ENCODE peak calls at places on chromosome 3, in ten cellular contexts. L is retinal pigment epithelial cell, X is heart left ventricle, U is upper lobe of left lung, M is mesothelial cell of epicardium, I is H9, J is transverse colon, C is right lobe of liver, Y is RWPE1, N is DND-41. G is an unnamed sample.

GRCh38 chr3:123799544-123800351 is 84.4 kb downstream of the MYLK start:
- DNase-seq in L (peak), X (no peak), U (no peak), M (no peak), I (no peak), J (peak), C (peak), Y (peak), N (no peak), G (no peak)

GRCh38 chr3:115245899-115246298 is 98.8 kb upstream of the ZBTB20 start:
- DNase-seq in L (no peak), X (no peak), U (no peak), M (no peak), I (no peak), J (no peak), C (no peak), Y (no peak), N (no peak), G (no peak)

GRCh38 chr3:128376516-128376915 is 90.2 kb downstream of the DNAJB8 start:
- DNase-seq in L (no peak), X (no peak), U (no peak), M (no peak), I (no peak), J (no peak), C (no peak), Y (no peak), N (no peak), G (no peak)

GRCh38 chr3:135197246-135197645 is 402.2 kb downstream of the EPHB1 start:
- DNase-seq in L (no peak), X (no peak), U (no peak), M (no peak), I (no peak), J (no peak), C (no peak), Y (no peak), N (no peak), G (no peak)

GRCh38 chr3:194824100-194824499 is 138.4 kb downstream of the FAM43A start:
- DNase-seq in L (no peak), X (no peak), U (no peak), M (no peak), I (no peak), J (no peak), C (no peak), Y (peak), N (no peak), G (no peak)

GRCh38 chr3:171749128-171749527 is 61.2 kb downstream of the PLD1 start:
- DNase-seq in L (no peak), X (no peak), U (no peak), M (no peak), I (no peak), J (no peak), C (no peak), Y (no peak), N (no peak), G (no peak)

GRCh38 chr3:179652467-179653105 is at the start of gene USP13:
- DNase-seq in L (no peak), X (peak), U (peak), M (peak), I (peak), J (peak), C (peak), Y (peak), N (peak), G (peak)

GRCh38 chr3:17039579-17039978 is 154.8 kb downstream of the PLCL2 start:
- DNase-seq in L (no peak), X (no peak), U (no peak), M (no peak), I (no peak), J (no peak), C (no peak), Y (peak), N (no peak), G (no peak)

GRCh38 chr3:35946857-35947514 is 307.7 kb downstream of the ARPP21 start:
- DNase-seq in L (no peak), X (no peak), U (no peak), M (no peak), I (no peak), J (peak), C (no peak), Y (no peak), N (no peak), G (no peak)

GRCh38 chr3:74067296-74067695 is 442.6 kb upstream of the PDZRN3 start:
- DNase-seq in L (no peak), X (no peak), U (no peak), M (no peak), I (no peak), J (no peak), C (peak), Y (no peak), N (no peak), G (no peak)

GRCh38 chr3:41907330-41908073 is 54.4 kb downstream of the ULK4 start:
- DNase-seq in L (no peak), X (no peak), U (no peak), M (no peak), I (no peak), J (no peak), C (no peak), Y (no peak), N (no peak), G (no peak)

GRCh38 chr3:65118912-65119499 is 431.2 kb upstream of the ADAMTS9 start:
- DNase-seq in L (no peak), X (no peak), U (no peak), M (no peak), I (no peak), J (no peak), C (no peak), Y (no peak), N (no peak), G (no peak)

GRCh38 chr3:78659386-78659987 is 1108.3 kb downstream of the ROBO1 start:
- DNase-seq in L (no peak), X (no peak), U (no peak), M (no peak), I (no peak), J (peak), C (no peak), Y (peak), N (peak), G (peak)

GRCh38 chr3:123618768-123619484 is 34.1 kb upstream of the HACD2 start:
- DNase-seq in L (peak), X (peak), U (peak), M (peak), I (no peak), J (peak), C (peak), Y (no peak), N (no peak), G (no peak)

GRCh38 chr3:62874398-62875102 is 666 bp downstream of the CADPS start:
- DNase-seq in L (no peak), X (no peak), U (no peak), M (no peak), I (no peak), J (no peak), C (no peak), Y (no peak), N (no peak), G (no peak)

GRCh38 chr3:50373146-50373864 is 14.0 kb upstream of the TMEM115 start:
- DNase-seq in L (no peak), X (no peak), U (no peak), M (no peak), I (peak), J (no peak), C (no peak), Y (no peak), N (no peak), G (no peak)

GRCh38 chr3:186361246-186361611 is 805 bp downstream of the DGKG start:
- DNase-seq in L (no peak), X (no peak), U (no peak), M (no peak), I (no peak), J (no peak), C (no peak), Y (no peak), N (no peak), G (no peak)

GRCh38 chr3:186464424-186465093 is 79.6 kb downstream of the CRYGS start:
- DNase-seq in L (no peak), X (no peak), U (no peak), M (no peak), I (peak), J (no peak), C (no peak), Y (no peak), N (no peak), G (no peak)

GRCh38 chr3:143326983-143327382 is 207.4 kb downstream of the CHST2 start:
- DNase-seq in L (no peak), X (no peak), U (no peak), M (no peak), I (no peak), J (no peak), C (no peak), Y (no peak), N (no peak), G (no peak)

GRCh38 chr3:143327388-143327787 is 207.8 kb downstream of the CHST2 start:
- DNase-seq in L (no peak), X (no peak), U (no peak), M (no peak), I (no peak), J (no peak), C (no peak), Y (peak), N (no peak), G (no peak)

GRCh38 chr3:143330316-143330868 is 210.8 kb downstream of the CHST2 start:
- DNase-seq in L (no peak), X (no peak), U (no peak), M (no peak), I (no peak), J (no peak), C (no peak), Y (no peak), N (no peak), G (no peak)

GRCh38 chr3:143329567-143330164 is 210.1 kb downstream of the CHST2 start:
- DNase-seq in L (no peak), X (no peak), U (no peak), M (peak), I (peak), J (no peak), C (peak), Y (no peak), N (no peak), G (no peak)

GRCh38 chr3:143328459-143328858 is 208.9 kb downstream of the CHST2 start:
- DNase-seq in L (no peak), X (no peak), U (no peak), M (no peak), I (no peak), J (no peak), C (no peak), Y (no peak), N (no peak), G (no peak)
- TF ChIP-seq CTCF in L (peak), X (no peak), U (no peak), M (no peak), I (no peak), J (no peak), C (no peak), Y (no peak), N (peak), G (no peak)

DNA sequence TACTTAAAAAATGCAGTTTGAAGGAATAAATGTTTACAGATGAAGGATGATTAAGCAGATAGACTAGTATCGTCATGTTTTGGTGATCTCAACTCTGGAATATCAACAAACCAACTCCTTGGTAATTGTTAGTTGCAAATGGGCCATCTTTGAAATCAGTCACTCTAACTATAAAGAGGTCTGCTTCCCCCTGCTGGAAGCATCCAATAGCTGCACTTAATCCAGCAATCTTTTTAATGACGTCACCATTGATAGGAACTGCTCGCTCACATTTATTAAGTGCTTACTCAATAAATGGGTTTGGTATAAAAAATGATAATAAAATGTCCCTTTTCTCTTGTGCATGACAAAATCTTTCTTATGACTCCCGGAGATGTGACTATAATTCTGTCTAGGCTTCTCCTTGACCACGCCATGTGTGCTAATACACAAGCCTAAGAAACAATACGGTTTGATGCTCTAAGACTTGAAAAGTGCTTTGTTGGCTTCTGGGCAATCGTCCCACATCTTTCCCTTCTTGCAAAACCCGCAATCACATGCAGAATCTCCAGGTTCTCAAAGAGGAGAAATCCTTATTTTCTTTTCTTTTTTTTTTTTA is 227.6 kb upstream of the POU1F1 start:
- DNase-seq in L (peak), X (no peak), U (peak), M (no peak), I (peak), J (peak), C (no peak), Y (peak), N (peak), G (peak)
- TF ChIP-seq CTCF in L (peak), X (peak), U (peak), M (peak), I (peak), J (no peak), C (peak), Y (peak), N (peak), G (peak)

DNA sequence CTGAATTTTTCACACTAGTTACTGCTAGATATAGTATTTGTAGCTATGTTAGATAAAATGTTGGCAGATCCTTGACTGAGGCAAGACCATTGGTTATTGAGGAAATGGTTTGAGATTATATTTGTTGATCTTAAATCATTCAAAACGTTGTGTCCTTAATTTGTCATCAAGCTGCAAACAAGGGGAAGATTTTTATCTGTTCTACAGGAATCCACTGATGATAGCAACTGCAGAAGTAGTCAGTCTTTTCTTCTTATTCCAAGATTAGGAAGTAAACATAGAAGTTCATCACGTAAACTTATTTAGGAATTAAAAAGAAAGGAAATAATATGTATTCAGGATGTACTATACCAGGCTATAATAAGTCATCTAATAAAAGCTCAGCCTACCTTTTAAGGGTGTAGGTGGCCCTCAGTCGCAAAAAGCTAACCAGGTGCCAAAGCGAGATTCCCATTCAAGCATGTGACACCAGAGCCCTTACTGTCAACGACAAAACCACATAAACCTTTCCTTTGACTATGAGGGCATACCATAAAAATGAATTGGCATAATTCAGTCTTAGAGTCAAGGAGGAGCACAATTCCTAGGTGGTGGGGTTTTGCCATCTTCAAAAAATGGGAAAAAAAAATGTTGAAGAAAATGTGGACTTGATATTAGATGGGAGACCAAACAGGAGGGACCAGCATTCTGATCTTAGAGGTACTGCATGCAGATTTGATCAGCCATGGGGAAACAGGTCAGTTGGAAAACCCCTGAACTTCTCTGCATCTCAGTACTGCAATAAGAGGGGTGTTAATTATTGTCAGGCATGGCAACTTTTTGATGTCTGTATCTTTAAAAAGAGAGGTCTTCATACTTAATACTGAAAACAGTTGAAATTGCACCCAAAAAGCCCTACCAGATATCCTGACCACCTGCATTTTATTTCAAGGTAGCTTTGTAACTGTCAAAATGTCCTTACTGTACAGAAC is 212.5 kb upstream of the UBE2E1 start:
- DNase-seq in L (no peak), X (no peak), U (no peak), M (no peak), I (no peak), J (no peak), C (no peak), Y (no peak), N (no peak), G (no peak)
- TF ChIP-seq CTCF in L (no peak), X (no peak), U (no peak), M (no peak), I (no peak), J (no peak), C (no peak), Y (no peak), N (no peak), G (no peak)

DNA sequence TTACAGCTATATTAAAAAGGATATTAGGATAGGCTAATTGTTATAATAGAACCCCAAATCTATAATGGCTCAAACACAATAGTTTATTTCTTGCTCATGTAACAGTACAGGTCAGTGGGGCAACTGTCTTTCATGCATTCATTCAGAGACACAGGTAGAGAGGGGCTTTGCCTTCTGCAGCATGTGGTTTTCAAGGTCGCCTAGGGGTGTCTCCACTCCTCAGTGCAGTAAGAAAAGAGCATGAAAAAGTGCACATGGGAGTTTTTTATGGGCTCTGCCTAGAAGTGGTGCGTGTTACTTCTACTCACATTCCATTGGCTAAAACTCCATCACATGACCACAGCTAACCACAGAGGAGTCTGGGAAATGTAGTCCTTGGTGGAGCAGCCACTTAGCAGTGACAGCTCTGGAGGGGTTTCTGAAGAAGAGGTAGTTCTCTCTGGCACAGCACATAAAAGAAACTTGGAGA is 1.8 kb downstream of the ZBTB38 start:
- DNase-seq in L (peak), X (peak), U (peak), M (no peak), I (peak), J (peak), C (no peak), Y (peak), N (peak), G (peak)
- TF ChIP-seq CTCF in L (peak), X (no peak), U (peak), M (no peak), I (peak), J (peak), C (peak), Y (no peak), N (peak), G (no peak)

GRCh38 chr3:72004749-72005292 is 219.9 kb upstream of the PROK2 start:
- DNase-seq in L (no peak), X (no peak), U (no peak), M (no peak), I (no peak), J (no peak), C (no peak), Y (no peak), N (no peak), G (no peak)

GRCh38 chr3:72010044-72010443 is 225.1 kb upstream of the PROK2 start:
- DNase-seq in L (no peak), X (no peak), U (peak), M (no peak), I (no peak), J (no peak), C (no peak), Y (no peak), N (no peak), G (no peak)

GRCh38 chr3:72008226-72008996 is 223.5 kb upstream of the PROK2 start:
- DNase-seq in L (no peak), X (no peak), U (peak), M (no peak), I (no peak), J (no peak), C (peak), Y (no peak), N (no peak), G (no peak)

GRCh38 chr3:72003936-72004335 is 219.0 kb upstream of the PROK2 start:
- DNase-seq in L (no peak), X (no peak), U (no peak), M (no peak), I (no peak), J (no peak), C (no peak), Y (no peak), N (no peak), G (no peak)

GRCh38 chr3:72006631-72007556 is 221.9 kb upstream of the PROK2 start:
- DNase-seq in L (no peak), X (no peak), U (no peak), M (no peak), I (no peak), J (no peak), C (no peak), Y (no peak), N (no peak), G (no peak)
- TF ChIP-seq CTCF in L (no peak), X (no peak), U (no peak), M (no peak), I (no peak), J (no peak), C (no peak), Y (no peak), N (no peak), G (no peak)